ENCODE peak calls at places on chromosomes 13 and 19, in five cellular contexts. K, W, Q, I and Y are unnamed samples.

GRCh38 chr19:12603714-12604113 is 6.9 kb downstream of the ZNF490 start:
- DNase-seq in K (no peak), W (no peak), Q (no peak), I (peak; percentile 54), Y (no peak)

GRCh38 chr19:57583104-57583520 is 833 bp upstream of the ZIK1 start:
- DNase-seq in K (no peak), W (no peak), Q (no peak), I (no peak), Y (no peak)

GRCh38 chr19:21848706-21849105 is 12.7 kb upstream of the ZNF43 start:
- DNase-seq in K (no peak), W (no peak), Q (no peak), I (no peak), Y (no peak)

GRCh38 chr19:8004723-8005513 is 523 bp downstream of the ELAVL1 start:
- DNase-seq in K (peak; percentile 40), W (peak; percentile 19), Q (no peak), I (no peak), Y (no peak)

GRCh38 chr19:2478756-2479555 is 3.0 kb downstream of the GADD45B start:
- DNase-seq in K (peak; percentile 87), W (peak; percentile 70), Q (no peak), I (peak; percentile 44), Y (no peak)

GRCh38 chr19:1672038-1672768 is 19.8 kb upstream of the TCF3 start:
- DNase-seq in K (peak; percentile 42), W (peak; percentile 30), Q (no peak), I (peak; percentile 46), Y (peak; percentile 52)

GRCh38 chr19:1857648-1858326 is 5.6 kb downstream of the KLF16 start:
- DNase-seq in K (no peak), W (no peak), Q (no peak), I (no peak), Y (no peak)

GRCh38 chr19:52335768-52336116 is 301 bp upstream of the ZNF610 start:
- DNase-seq in K (no peak), W (no peak), Q (no peak), I (no peak), Y (no peak)

GRCh38 chr13:99908129-99908805 is 63.3 kb downstream of the ZIC5 start:
- DNase-seq in K (no peak), W (no peak), Q (no peak), I (no peak), Y (no peak)

GRCh38 chr19:42420055-42420544 is 7.1 kb downstream of the LIPE start:
- DNase-seq in K (peak; percentile 63), W (peak; percentile 65), Q (no peak), I (peak; percentile 62), Y (peak; percentile 98)

GRCh38 chr13:105462098-105462497 is 1073.4 kb downstream of the EFNB2 start:
- DNase-seq in K (no peak), W (no peak), Q (no peak), I (no peak), Y (no peak)

GRCh38 chr13:36919206-36919832 is 719 bp downstream of the SMAD9 start:
- DNase-seq in K (peak; percentile 4), W (no peak), Q (no peak), I (no peak), Y (peak; percentile 30)

GRCh38 chr13:105255472-105255871 is 1280.0 kb downstream of the EFNB2 start:
- DNase-seq in K (no peak), W (no peak), Q (no peak), I (no peak), Y (no peak)

GRCh38 chr19:48487944-48488343 is 18.8 kb downstream of the CYTH2 start:
- DNase-seq in K (peak; percentile 72), W (no peak), Q (peak; percentile 81), I (no peak), Y (no peak)

GRCh38 chr13:80630685-80631121 is 289.8 kb upstream of the SPRY2 start:
- DNase-seq in K (peak; percentile 91), W (no peak), Q (no peak), I (no peak), Y (no peak)

GRCh38 chr19:51368366-51369282 is at the start of gene CLDND2:
- DNase-seq in K (no peak), W (no peak), Q (no peak), I (peak; percentile 13), Y (no peak)

GRCh38 chr19:13953021-13953531 is 767 bp downstream of the DCAF15 start:
- DNase-seq in K (peak; percentile 63), W (no peak), Q (no peak), I (no peak), Y (no peak)

GRCh38 chr19:42571136-42571535 is 23.6 kb downstream of the CEACAM8 start:
- DNase-seq in K (no peak), W (no peak), Q (no peak), I (no peak), Y (no peak)

GRCh38 chr13:28340272-28340793 is 154.6 kb downstream of the FLT1 start:
- DNase-seq in K (no peak), W (no peak), Q (no peak), I (no peak), Y (no peak)

GRCh38 chr19:55451522-55452380 is 8.7 kb upstream of the SHISA7 start:
- DNase-seq in K (no peak), W (no peak), Q (no peak), I (no peak), Y (peak; percentile 45)

GRCh38 chr19:15539638-15540037 is 31.3 kb downstream of the CYP4F22 start:
- DNase-seq in K (no peak), W (no peak), Q (no peak), I (no peak), Y (no peak)

GRCh38 chr13:51453959-51454703 is 1.3 kb upstream of the INTS6 start:
- DNase-seq in K (peak; percentile 44), W (peak; percentile 9), Q (no peak), I (peak; percentile 27), Y (peak; percentile 17)

GRCh38 chr19:43503501-43504425 is 783 bp downstream of the PHLDB3 start:
- DNase-seq in K (peak; percentile 90), W (peak; percentile 98), Q (peak; percentile 54), I (peak; percentile 98), Y (peak; percentile 92)

GRCh38 chr19:32350492-32350891 is 5.1 kb downstream of the ZNF507 start:
- DNase-seq in K (no peak), W (no peak), Q (no peak), I (no peak), Y (peak; percentile 67)

GRCh38 chr13:76773695-76774094 is 112.5 kb downstream of the KCTD12 start:
- DNase-seq in K (no peak), W (no peak), Q (no peak), I (no peak), Y (no peak)

GRCh38 chr13:80716610-80717081 is 375.7 kb upstream of the SPRY2 start:
- DNase-seq in K (peak; percentile 48), W (no peak), Q (no peak), I (no peak), Y (peak; percentile 32)

GRCh38 chr13:51520524-51520923 is 63.7 kb upstream of the WDFY2 start:
- DNase-seq in K (peak; percentile 89), W (no peak), Q (peak; percentile 3), I (no peak), Y (no peak)

GRCh38 chr19:35266149-35266903 is 2.4 kb upstream of the USF2 start:
- DNase-seq in K (no peak), W (no peak), Q (no peak), I (no peak), Y (no peak)

GRCh38 chr19:931860-932646 is 6.2 kb downstream of the ARID3A start:
- DNase-seq in K (no peak), W (no peak), Q (no peak), I (no peak), Y (no peak)

GRCh38 chr13:42337808-42338600 is 66.1 kb downstream of the AKAP11 start:
- DNase-seq in K (peak; percentile 15), W (no peak), Q (no peak), I (no peak), Y (no peak)

GRCh38 chr19:1274852-1275259 is 474 bp upstream of the FAM174C start:
- DNase-seq in K (no peak), W (no peak), Q (no peak), I (no peak), Y (no peak)

GRCh38 chr19:17070912-17071311 is 4.3 kb downstream of the HAUS8 start:
- DNase-seq in K (no peak), W (no peak), Q (no peak), I (no peak), Y (no peak)

GRCh38 chr19:1616396-1616795 is 11.1 kb upstream of the UQCR11 start:
- DNase-seq in K (peak; percentile 78), W (no peak), Q (no peak), I (no peak), Y (no peak)